ENCODE peak calls at places on chromosomes 2 and 18, in nine cellular contexts. W is T1000, R is NCI-H2029, U is activated gamma-delta T cell, O is transverse colon, X is IMR-90, K is amniotic stem cell, A is fibroblast of the conjunctiva, C is dermis microvascular lymphatic vessel endothelial cell. Y is an unnamed sample.

GRCh38 chr18:2027026-2027425 is 544.3 kb downstream of the METTL4 start:
- DNase-seq in W (no peak), R (no peak), U (no peak), O (no peak), X (no peak), K (no peak), A (no peak), C (no peak), Y (no peak)

GRCh38 chr2:128765822-128766221 is 447.2 kb upstream of the HS6ST1 start:
- DNase-seq in W (no peak), R (no peak), U (no peak), O (no peak), X (no peak), K (no peak), A (no peak), C (no peak), Y (no peak)

GRCh38 chr18:45562567-45563479 is 52.5 kb upstream of the SLC14A2 start:
- DNase-seq in W (no peak), R (no peak), U (no peak), O (peak; percentile 23), X (no peak), K (no peak), A (no peak), C (no peak), Y (no peak)

GRCh38 chr2:112683550-112684414 is 37.0 kb upstream of the NT5DC4 start:
- DNase-seq in W (no peak), R (no peak), U (no peak), O (no peak), X (no peak), K (no peak), A (no peak), C (no peak), Y (no peak)

GRCh38 chr18:50559750-50560680 is at the start of gene MAPK4:
- DNase-seq in W (no peak), R (peak; percentile 5), U (peak; percentile 9), O (peak; percentile 33), X (no peak), K (no peak), A (no peak), C (no peak), Y (peak; percentile 37)

GRCh38 chr18:39935598-39935997 is 2019.4 kb upstream of the PIK3C3 start:
- DNase-seq in W (no peak), R (no peak), U (no peak), O (no peak), X (no peak), K (no peak), A (no peak), C (no peak), Y (no peak)

GRCh38 chr2:66553370-66553769 is 118.4 kb downstream of the MEIS1 start:
- DNase-seq in W (no peak), R (no peak), U (no peak), O (no peak), X (no peak), K (no peak), A (no peak), C (no peak), Y (peak; percentile 55)

GRCh38 chr2:69253893-69254292 is 133.1 kb downstream of the GFPT1 start:
- DNase-seq in W (peak; percentile 67), R (no peak), U (no peak), O (peak; percentile 19), X (peak; percentile 99), K (no peak), A (peak; percentile 75), C (peak; percentile 43), Y (peak; percentile 71)